ENCODE peak calls at places on chromosome 13, in seven cellular contexts. R is naive thymus-derived CD8-positive, alpha-beta T cell; I is T1000; M is activated CD4-positive, alpha-beta T cell treated with anti-CD3 and anti-CD28 coated beads, Interleukin-2, amount 50 U/mL, for 1 hour; K is kidney epithelial cell; F is NCI-H1092 treated with DMSO at 0.1 percent for 48 hours; Y is A172. C is an unnamed sample.

GRCh38 chr13:49679244-49679643 is 12.0 kb downstream of the EBPL start:
- DNase-seq in R (no peak), I (no peak), M (no peak), K (no peak), F (no peak), Y (no peak), C (no peak)

GRCh38 chr13:45333251-45333972 is 7.6 kb downstream of the TPT1 start:
- DNase-seq in R (no peak), I (no peak), M (no peak), K (no peak), F (no peak), Y (no peak), C (no peak)

GRCh38 chr13:76992548-76993001 is 694 bp downstream of the CLN5 start:
- DNase-seq in R (no peak), I (no peak), M (no peak), K (no peak), F (peak; percentile 40), Y (peak; percentile 35), C (no peak)

GRCh38 chr13:109383683-109384082 is 402.7 kb downstream of the IRS2 start:
- DNase-seq in R (no peak), I (peak; percentile 3), M (no peak), K (peak; percentile 50), F (no peak), Y (peak; percentile 44), C (no peak)

GRCh38 chr13:104847863-104848262 is 1687.6 kb downstream of the EFNB2 start:
- DNase-seq in R (no peak), I (no peak), M (no peak), K (no peak), F (no peak), Y (no peak), C (no peak)

GRCh38 chr13:23320926-23321533 is 112.5 kb downstream of the SACS start:
- DNase-seq in R (no peak), I (no peak), M (no peak), K (no peak), F (no peak), Y (no peak), C (no peak)

GRCh38 chr13:80168089-80168850 is 172.7 kb downstream of the SPRY2 start:
- DNase-seq in R (no peak), I (no peak), M (no peak), K (no peak), F (no peak), Y (peak; percentile 23), C (no peak)

GRCh38 chr13:73938375-73939070 is 195.7 kb downstream of the KLF12 start:
- DNase-seq in R (no peak), I (no peak), M (no peak), K (peak; percentile 61), F (no peak), Y (peak; percentile 72), C (peak; percentile 57)

GRCh38 chr13:101425623-101426022 is 9.3 kb upstream of the NALCN start:
- DNase-seq in R (no peak), I (no peak), M (no peak), K (no peak), F (no peak), Y (no peak), C (no peak)

GRCh38 chr13:60661514-60661913 is 264.5 kb downstream of the TDRD3 start:
- DNase-seq in R (no peak), I (no peak), M (no peak), K (no peak), F (no peak), Y (no peak), C (no peak)

GRCh38 chr13:40271931-40272775 is 394.3 kb downstream of the FOXO1 start:
- DNase-seq in R (no peak), I (no peak), M (no peak), K (no peak), F (no peak), Y (peak; percentile 78), C (peak; percentile 24)

GRCh38 chr13:22175211-22175610 is 504.3 kb downstream of the FGF9 start:
- DNase-seq in R (no peak), I (no peak), M (no peak), K (no peak), F (no peak), Y (no peak), C (no peak)

C was measured in DMS79 treated with DMSO at 0.1 percent for 48 hours.